ENCODE peak calls at places on chromosomes 12 and 14, in nine cellular contexts. V is mammary epithelial cell, A is uterus, K is stomach, J is dorsolateral prefrontal cortex, O is cardiac fibroblast, I is astrocyte of the spinal cord, Q is GM20000, G is psoas muscle. Y is an unnamed sample.

GRCh38 chr14:97177016-97177415 is 379.8 kb downstream of the VRK1 start:
- DNase-seq in V (peak), A (no peak), K (no peak), J (no peak), O (no peak), I (no peak), Q (no peak), G (no peak), Y (no peak)

GRCh38 chr12:97960741-97961608 is 498.4 kb downstream of the RMST start:
- DNase-seq in V (peak), A (no peak), K (peak), J (no peak), O (peak), I (peak), Q (peak), G (no peak), Y (no peak)

GRCh38 chr12:116423053-116423452 is 136.1 kb upstream of the MAP1LC3B2 start:
- DNase-seq in V (peak), A (peak), K (no peak), J (no peak), O (peak), I (peak), Q (no peak), G (no peak), Y (peak)

GRCh38 chr12:93895096-93895460 is 217.9 kb downstream of the CRADD start:
- DNase-seq in V (no peak), A (no peak), K (no peak), J (no peak), O (peak), I (no peak), Q (no peak), G (no peak), Y (no peak)

GRCh38 chr12:49903700-49904423 is at the start of gene FAIM2:
- DNase-seq in V (no peak), A (peak), K (no peak), J (peak), O (peak), I (peak), Q (no peak), G (peak), Y (peak)

GRCh38 chr14:53327716-53328115 is 174.6 kb upstream of the DDHD1 start:
- DNase-seq in V (peak), A (peak), K (no peak), J (no peak), O (peak), I (peak), Q (no peak), G (no peak), Y (peak)

GRCh38 chr14:100547633-100548294 is 39.5 kb downstream of the BEGAIN start:
- DNase-seq in V (no peak), A (peak), K (peak), J (no peak), O (peak), I (peak), Q (no peak), G (no peak), Y (peak)

GRCh38 chr12:563250-563781 is 99.9 kb downstream of the NINJ2 start:
- DNase-seq in V (peak), A (no peak), K (no peak), J (no peak), O (no peak), I (peak), Q (no peak), G (no peak), Y (no peak)

GRCh38 chr12:124391340-124392261 is 96.7 kb downstream of the RFLNA start:
- DNase-seq in V (no peak), A (peak), K (peak), J (no peak), O (no peak), I (peak), Q (peak), G (peak), Y (no peak)

GRCh38 chr14:26601856-26602255 is 4.0 kb upstream of the NOVA1 start:
- DNase-seq in V (no peak), A (no peak), K (no peak), J (peak), O (no peak), I (no peak), Q (no peak), G (no peak), Y (no peak)

GRCh38 chr12:89051065-89051677 is 301.1 kb downstream of the DUSP6 start:
- DNase-seq in V (peak), A (no peak), K (no peak), J (no peak), O (peak), I (peak), Q (peak), G (no peak), Y (peak)

GRCh38 chr14:61076531-61076930 is 95.5 kb downstream of the SLC38A6 start:
- DNase-seq in V (no peak), A (no peak), K (no peak), J (no peak), O (peak), I (peak), Q (no peak), G (no peak), Y (no peak)

GRCh38 chr12:4370265-4370664 is 9.2 kb downstream of the FGF23 start:
- DNase-seq in V (no peak), A (no peak), K (no peak), J (no peak), O (no peak), I (no peak), Q (no peak), G (no peak), Y (no peak)

GRCh38 chr14:93105362-93105761 is 10.4 kb downstream of the ITPK1 start:
- DNase-seq in V (peak), A (peak), K (peak), J (no peak), O (peak), I (peak), Q (no peak), G (peak), Y (peak)

GRCh38 chr12:122124370-122124769 is 45.8 kb downstream of the MLXIP start:
- DNase-seq in V (no peak), A (no peak), K (no peak), J (no peak), O (no peak), I (no peak), Q (no peak), G (no peak), Y (no peak)

GRCh38 chr12:9668141-9669018 is 1.1 kb upstream of the CLEC2D start:
- DNase-seq in V (no peak), A (peak), K (no peak), J (no peak), O (peak), I (peak), Q (no peak), G (no peak), Y (no peak)

GRCh38 chr14:61140872-61141271 is 140.3 kb downstream of the TMEM30B start:
- DNase-seq in V (peak), A (no peak), K (no peak), J (no peak), O (peak), I (peak), Q (no peak), G (no peak), Y (no peak)

GRCh38 chr14:30521899-30522736 is 36.8 kb upstream of the G2E3 start:
- DNase-seq in V (peak), A (no peak), K (no peak), J (no peak), O (peak), I (peak), Q (peak), G (no peak), Y (no peak)

GRCh38 chr14:91255026-91255695 is 10.7 kb upstream of the GPR68 start:
- DNase-seq in V (no peak), A (no peak), K (no peak), J (peak), O (peak), I (no peak), Q (no peak), G (no peak), Y (no peak)

GRCh38 chr12:104510145-104510872 is 53.6 kb downstream of the CHST11 start:
- DNase-seq in V (peak), A (no peak), K (no peak), J (no peak), O (no peak), I (no peak), Q (no peak), G (no peak), Y (no peak)

GRCh38 chr14:89214221-89214965 is 202.6 kb downstream of the FOXN3 start:
- DNase-seq in V (peak), A (no peak), K (peak), J (peak), O (peak), I (peak), Q (no peak), G (peak), Y (no peak)

GRCh38 chr12:89947437-89948265 is 239.0 kb upstream of the ATP2B1 start:
- DNase-seq in V (peak), A (peak), K (no peak), J (no peak), O (peak), I (peak), Q (no peak), G (no peak), Y (peak)

GRCh38 chr12:130872179-130873096 is 572 bp downstream of the RAN start:
- DNase-seq in V (peak), A (no peak), K (peak), J (peak), O (peak), I (peak), Q (peak), G (peak), Y (no peak)

GRCh38 chr12:58877243-58877743 is 43.0 kb downstream of the LRIG3 start:
- DNase-seq in V (peak), A (no peak), K (peak), J (no peak), O (peak), I (peak), Q (no peak), G (no peak), Y (peak)

GRCh38 chr12:117662620-117663395 is 301.4 kb upstream of the NOS1 start:
- DNase-seq in V (no peak), A (no peak), K (no peak), J (no peak), O (no peak), I (no peak), Q (no peak), G (no peak), Y (no peak)

GRCh38 chr14:91349481-91350074 is 68.0 kb downstream of the CCDC88C start:
- DNase-seq in V (no peak), A (no peak), K (no peak), J (no peak), O (no peak), I (no peak), Q (peak), G (no peak), Y (no peak)

GRCh38 chr14:104892517-104893434 is 27.7 kb downstream of the CEP170B start:
- DNase-seq in V (no peak), A (peak), K (peak), J (peak), O (no peak), I (no peak), Q (no peak), G (peak), Y (no peak)

DNA sequence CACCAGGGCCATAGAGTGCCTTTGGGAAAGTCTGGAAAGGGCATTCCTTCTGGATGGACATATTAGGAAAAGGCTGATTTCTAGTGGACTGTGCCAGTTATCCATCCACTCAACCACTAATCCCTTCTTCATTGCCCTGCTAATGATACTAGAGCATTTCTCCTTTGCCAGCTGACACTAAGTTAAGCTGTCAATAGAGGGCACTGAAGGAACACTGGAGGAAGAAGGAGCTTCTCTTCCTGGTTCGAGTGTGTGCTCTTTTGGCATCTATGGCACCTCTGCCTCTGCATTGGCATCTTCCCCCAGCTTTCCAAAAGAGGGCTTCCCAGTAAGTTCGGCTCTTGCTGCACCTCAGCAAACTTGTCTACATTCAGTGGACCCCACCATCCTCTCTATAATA is 165.4 kb downstream of the DERA start:
- DNase-seq in V (peak), A (no peak), K (no peak), J (no peak), O (peak), I (peak), Q (peak), G (no peak), Y (no peak)
- TF ChIP-seq CTCF in V (peak), A (no peak), K (no peak), J (no peak), O (peak), I (peak), Q (peak), G (no peak), Y (peak)

DNA sequence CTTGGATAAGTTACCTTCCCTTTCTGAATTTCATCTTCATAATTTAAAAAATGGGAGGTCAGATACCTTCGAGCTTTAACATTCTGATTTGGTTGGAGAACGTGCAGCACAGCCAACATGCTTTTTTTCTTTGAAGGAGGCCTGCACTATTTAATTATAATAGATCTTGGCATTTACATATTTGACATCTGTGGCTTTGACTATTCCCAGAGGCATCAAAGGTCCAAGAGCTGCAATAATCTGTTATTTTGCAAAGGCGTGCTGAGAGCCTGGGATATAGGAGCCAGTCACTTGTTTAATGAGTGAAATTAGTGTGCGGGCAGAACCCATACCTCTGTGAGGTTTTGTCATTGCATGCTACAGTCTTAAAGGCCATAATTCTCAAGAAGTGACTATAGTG is 26.4 kb downstream of the SLC8A3 start:
- DNase-seq in V (no peak), A (no peak), K (no peak), J (no peak), O (no peak), I (no peak), Q (no peak), G (no peak), Y (no peak)
- TF ChIP-seq CTCF in V (no peak), A (no peak), K (no peak), J (no peak), O (no peak), I (no peak), Q (no peak), G (no peak), Y (no peak)

GRCh38 chr12:14362347-14362746 is 3.1 kb upstream of the ATF7IP start:
- DNase-seq in V (no peak), A (no peak), K (no peak), J (no peak), O (no peak), I (no peak), Q (peak), G (no peak), Y (no peak)

GRCh38 chr12:14366211-14366762 is 805 bp downstream of the ATF7IP start:
- DNase-seq in V (no peak), A (no peak), K (no peak), J (no peak), O (peak), I (no peak), Q (no peak), G (no peak), Y (no peak)

GRCh38 chr12:14367097-14367661 is 1.7 kb downstream of the ATF7IP start:
- DNase-seq in V (peak), A (no peak), K (no peak), J (no peak), O (peak), I (peak), Q (peak), G (no peak), Y (no peak)

GRCh38 chr12:14364583-14365271 is 755 bp upstream of the ATF7IP start:
- DNase-seq in V (no peak), A (no peak), K (no peak), J (no peak), O (no peak), I (no peak), Q (no peak), G (no peak), Y (no peak)

DNA sequence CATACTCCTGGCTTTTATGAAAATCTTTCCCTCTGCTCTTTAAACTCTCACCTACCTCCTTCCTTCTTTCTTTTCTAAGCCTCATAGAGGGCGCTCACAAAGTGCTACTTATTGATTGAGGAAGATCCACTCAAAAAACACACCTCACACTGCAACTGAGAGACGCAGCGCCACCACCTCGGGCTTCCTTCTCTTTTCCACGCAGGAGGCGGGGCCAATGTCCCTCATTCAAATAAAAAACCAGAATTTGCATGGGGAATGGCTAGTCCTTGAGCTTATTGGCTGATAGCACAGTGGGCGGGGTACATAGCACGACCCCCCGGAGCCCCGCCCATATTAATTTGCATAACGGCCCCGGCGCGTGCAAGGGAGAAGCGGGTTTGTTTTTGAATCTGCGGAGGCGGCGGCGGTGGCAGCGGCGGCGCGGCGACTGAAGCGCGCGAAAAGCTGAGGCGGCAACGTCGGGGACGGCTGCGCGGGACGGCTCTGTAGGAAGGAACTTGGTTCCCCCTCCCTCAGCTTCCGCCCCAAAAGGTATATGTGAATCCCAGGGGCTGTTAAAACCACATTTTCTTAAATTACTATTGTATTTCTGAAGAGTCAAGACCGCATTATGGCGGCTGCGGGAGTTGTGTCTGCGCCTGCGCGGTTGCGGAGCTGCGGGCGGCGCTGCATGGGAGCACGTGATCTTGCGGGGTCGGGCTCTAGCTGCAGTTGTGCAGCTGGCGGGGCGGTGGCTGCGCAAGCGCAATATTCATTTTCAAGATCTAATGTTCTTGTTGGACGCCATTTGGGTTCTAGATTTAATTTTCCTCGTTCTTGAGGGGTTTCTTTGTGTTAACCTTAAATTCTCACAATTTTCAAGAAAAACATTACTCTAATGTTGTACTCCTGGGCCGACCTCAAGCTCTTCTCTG is at the start of gene ATF7IP:
- DNase-seq in V (peak), A (peak), K (peak), J (peak), O (peak), I (peak), Q (peak), G (peak), Y (peak)
- TF ChIP-seq CTCF in V (peak), A (peak), K (peak), J (peak), O (peak), I (peak), Q (no peak), G (no peak), Y (peak)

DNA sequence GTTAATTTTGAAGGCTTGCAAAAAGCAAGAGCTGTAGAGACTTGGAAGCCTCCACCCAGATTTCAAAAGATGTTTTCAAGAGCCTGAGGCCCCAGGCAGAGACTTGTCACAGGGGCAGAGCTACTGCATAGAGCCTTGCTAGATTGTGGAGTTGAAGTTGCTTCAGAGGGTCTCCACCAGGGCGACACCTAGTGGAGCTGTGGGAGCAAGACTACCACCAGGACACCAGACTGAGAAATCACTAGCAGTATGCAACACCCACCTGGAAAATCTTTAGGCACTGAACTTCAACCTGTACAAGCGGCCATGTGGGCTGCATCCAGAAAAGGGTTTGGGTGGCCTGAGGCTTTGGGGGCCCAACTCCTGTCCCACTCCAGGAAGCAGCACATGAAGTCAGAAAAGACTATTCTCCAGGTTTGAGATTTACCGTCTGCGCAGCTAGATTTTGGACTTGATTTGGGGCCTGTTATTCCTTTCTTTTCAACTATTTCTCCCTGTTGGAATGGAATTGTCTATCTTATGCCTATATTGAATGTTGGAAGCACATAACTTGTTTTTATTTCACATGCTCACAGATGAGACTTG is 508.5 kb downstream of the FLRT2 start:
- DNase-seq in V (peak), A (no peak), K (peak), J (no peak), O (peak), I (peak), Q (peak), G (no peak), Y (no peak)
- TF ChIP-seq CTCF in V (peak), A (no peak), K (peak), J (no peak), O (peak), I (peak), Q (peak), G (peak), Y (peak)

GRCh38 chr14:81067156-81067555 is 111.7 kb downstream of the TSHR start:
- DNase-seq in V (no peak), A (no peak), K (no peak), J (no peak), O (no peak), I (no peak), Q (no peak), G (no peak), Y (no peak)

GRCh38 chr14:81068384-81068783 is 113.0 kb downstream of the TSHR start:
- DNase-seq in V (no peak), A (no peak), K (no peak), J (no peak), O (no peak), I (no peak), Q (no peak), G (no peak), Y (no peak)

GRCh38 chr14:81062380-81062779 is 107.0 kb downstream of the TSHR start:
- DNase-seq in V (no peak), A (no peak), K (no peak), J (no peak), O (no peak), I (no peak), Q (no peak), G (no peak), Y (no peak)

GRCh38 chr14:81066672-81067071 is 111.3 kb downstream of the TSHR start:
- DNase-seq in V (no peak), A (no peak), K (no peak), J (no peak), O (no peak), I (no peak), Q (no peak), G (no peak), Y (peak)

DNA sequence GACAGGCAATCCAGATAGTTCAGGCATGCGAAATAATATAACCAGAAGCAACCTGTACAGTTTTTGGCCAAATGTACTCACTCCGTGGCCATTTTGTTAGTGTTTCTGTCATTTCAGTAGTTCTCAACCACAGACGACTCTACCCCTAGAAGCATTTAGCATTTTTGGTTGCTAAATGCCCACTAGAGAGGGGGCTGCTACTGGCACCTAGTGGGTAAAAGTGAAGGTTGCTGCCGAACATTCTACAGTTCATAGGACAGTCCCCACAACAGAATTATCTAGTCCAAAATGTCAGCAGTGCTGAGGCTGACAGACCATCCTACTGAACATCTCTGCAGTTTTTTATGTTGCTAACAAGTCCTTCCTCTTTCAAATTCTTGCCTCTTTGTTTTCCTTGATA is 107.4 kb downstream of the TSHR start:
- DNase-seq in V (peak), A (no peak), K (no peak), J (no peak), O (peak), I (no peak), Q (no peak), G (no peak), Y (no peak)
- TF ChIP-seq CTCF in V (peak), A (no peak), K (no peak), J (no peak), O (no peak), I (no peak), Q (no peak), G (no peak), Y (peak)